ENCODE peak calls at places on chromosomes 5 and 9, in nine cellular contexts. One of them, this sample, is unnamed.

GRCh38 chr9:137550958-137551655 is 572 bp upstream of the MRPL41 start:
- DNase-seq in ovary: no peak
- DNase-seq in tibial nerve: no peak
- DNase-seq in GM12878: no peak
- DNase-seq in sigmoid colon: no peak
- DNase-seq in esophagus muscularis mucosa: peak
- DNase-seq in A549: peak
- DNase-seq in transverse colon: no peak
- DNase-seq in H1: peak
- DNase-seq in this sample: no peak

GRCh38 chr5:174724484-174725260 is at the start of gene MSX2:
- DNase-seq in ovary: peak
- DNase-seq in tibial nerve: peak
- DNase-seq in GM12878: no peak
- DNase-seq in sigmoid colon: peak
- DNase-seq in esophagus muscularis mucosa: peak
- DNase-seq in A549: peak
- DNase-seq in transverse colon: peak
- DNase-seq in H1: no peak
- DNase-seq in this sample: peak

GRCh38 chr5:155299342-155300006 is 285.9 kb downstream of the KIF4B start:
- DNase-seq in ovary: no peak
- DNase-seq in tibial nerve: no peak
- DNase-seq in GM12878: no peak
- DNase-seq in sigmoid colon: no peak
- DNase-seq in esophagus muscularis mucosa: no peak
- DNase-seq in A549: no peak
- DNase-seq in transverse colon: no peak
- DNase-seq in H1: no peak
- DNase-seq in this sample: no peak

GRCh38 chr9:127977877-127978647 is 2.7 kb downstream of the EEIG1 start:
- DNase-seq in ovary: peak
- DNase-seq in tibial nerve: peak
- DNase-seq in GM12878: no peak
- DNase-seq in sigmoid colon: peak
- DNase-seq in esophagus muscularis mucosa: peak
- DNase-seq in A549: peak
- DNase-seq in transverse colon: peak
- DNase-seq in H1: no peak
- DNase-seq in this sample: peak

GRCh38 chr5:127739807-127740384 is 36.7 kb downstream of the CCDC192 start:
- DNase-seq in ovary: no peak
- DNase-seq in tibial nerve: no peak
- DNase-seq in GM12878: no peak
- DNase-seq in sigmoid colon: no peak
- DNase-seq in esophagus muscularis mucosa: no peak
- DNase-seq in A549: no peak
- DNase-seq in transverse colon: no peak
- DNase-seq in H1: no peak
- DNase-seq in this sample: no peak

GRCh38 chr9:127776195-127776918 is 2.1 kb downstream of the SH2D3C start:
- DNase-seq in ovary: no peak
- DNase-seq in tibial nerve: no peak
- DNase-seq in GM12878: no peak
- DNase-seq in sigmoid colon: no peak
- DNase-seq in esophagus muscularis mucosa: no peak
- DNase-seq in A549: no peak
- DNase-seq in transverse colon: peak
- DNase-seq in H1: no peak
- DNase-seq in this sample: no peak

GRCh38 chr9:87342743-87343142 is 154.9 kb upstream of the DAPK1 start:
- DNase-seq in ovary: peak
- DNase-seq in tibial nerve: peak
- DNase-seq in GM12878: no peak
- DNase-seq in sigmoid colon: no peak
- DNase-seq in esophagus muscularis mucosa: peak
- DNase-seq in A549: no peak
- DNase-seq in transverse colon: no peak
- DNase-seq in H1: no peak
- DNase-seq in this sample: no peak

GRCh38 chr5:150144211-150144801 is 11.3 kb downstream of the PDGFRB start:
- DNase-seq in ovary: peak
- DNase-seq in tibial nerve: no peak
- DNase-seq in GM12878: no peak
- DNase-seq in sigmoid colon: peak
- DNase-seq in esophagus muscularis mucosa: no peak
- DNase-seq in A549: no peak
- DNase-seq in transverse colon: no peak
- DNase-seq in H1: no peak
- DNase-seq in this sample: no peak

GRCh38 chr5:33231935-33232334 is 208.8 kb upstream of the TARS1 start:
- DNase-seq in ovary: no peak
- DNase-seq in tibial nerve: no peak
- DNase-seq in GM12878: no peak
- DNase-seq in sigmoid colon: no peak
- DNase-seq in esophagus muscularis mucosa: no peak
- DNase-seq in A549: no peak
- DNase-seq in transverse colon: no peak
- DNase-seq in H1: no peak
- DNase-seq in this sample: no peak

GRCh38 chr5:97094579-97095317 is 47.7 kb downstream of the LIX1 start:
- DNase-seq in ovary: no peak
- DNase-seq in tibial nerve: no peak
- DNase-seq in GM12878: peak
- DNase-seq in sigmoid colon: no peak
- DNase-seq in esophagus muscularis mucosa: peak
- DNase-seq in A549: no peak
- DNase-seq in transverse colon: no peak
- DNase-seq in H1: no peak
- DNase-seq in this sample: no peak

GRCh38 chr5:167964529-167964928 is 326.9 kb upstream of the WWC1 start:
- DNase-seq in ovary: no peak
- DNase-seq in tibial nerve: no peak
- DNase-seq in GM12878: no peak
- DNase-seq in sigmoid colon: no peak
- DNase-seq in esophagus muscularis mucosa: no peak
- DNase-seq in A549: no peak
- DNase-seq in transverse colon: no peak
- DNase-seq in H1: no peak
- DNase-seq in this sample: no peak

GRCh38 chr5:38297830-38298608 is 39.7 kb downstream of the EGFLAM start:
- DNase-seq in ovary: peak
- DNase-seq in tibial nerve: no peak
- DNase-seq in GM12878: no peak
- DNase-seq in sigmoid colon: no peak
- DNase-seq in esophagus muscularis mucosa: peak
- DNase-seq in A549: no peak
- DNase-seq in transverse colon: no peak
- DNase-seq in H1: no peak
- DNase-seq in this sample: no peak

GRCh38 chr5:132772291-132773070 is 4.6 kb downstream of the SEPTIN8 start:
- DNase-seq in ovary: no peak
- DNase-seq in tibial nerve: no peak
- DNase-seq in GM12878: no peak
- DNase-seq in sigmoid colon: peak
- DNase-seq in esophagus muscularis mucosa: no peak
- DNase-seq in A549: no peak
- DNase-seq in transverse colon: no peak
- DNase-seq in H1: no peak
- DNase-seq in this sample: no peak

GRCh38 chr9:38352716-38353334 is 39.7 kb upstream of the ALDH1B1 start:
- DNase-seq in ovary: no peak
- DNase-seq in tibial nerve: no peak
- DNase-seq in GM12878: no peak
- DNase-seq in sigmoid colon: peak
- DNase-seq in esophagus muscularis mucosa: no peak
- DNase-seq in A549: no peak
- DNase-seq in transverse colon: no peak
- DNase-seq in H1: no peak
- DNase-seq in this sample: no peak

GRCh38 chr9:134563397-134563796 is 78.2 kb upstream of the COL5A1 start:
- DNase-seq in ovary: no peak
- DNase-seq in tibial nerve: no peak
- DNase-seq in GM12878: no peak
- DNase-seq in sigmoid colon: peak
- DNase-seq in esophagus muscularis mucosa: peak
- DNase-seq in A549: no peak
- DNase-seq in transverse colon: no peak
- DNase-seq in H1: no peak
- DNase-seq in this sample: no peak

GRCh38 chr5:14366763-14367162 is 214.8 kb upstream of the OTULINL start:
- DNase-seq in ovary: no peak
- DNase-seq in tibial nerve: no peak
- DNase-seq in GM12878: no peak
- DNase-seq in sigmoid colon: no peak
- DNase-seq in esophagus muscularis mucosa: peak
- DNase-seq in A549: no peak
- DNase-seq in transverse colon: no peak
- DNase-seq in H1: no peak
- DNase-seq in this sample: no peak
- TF ChIP-seq POLR2A in ovary: no peak
- TF ChIP-seq POLR2A in tibial nerve: no peak
- TF ChIP-seq POLR2A in GM12878: no peak
- TF ChIP-seq POLR2A in sigmoid colon: no peak
- TF ChIP-seq POLR2A in esophagus muscularis mucosa: no peak
- TF ChIP-seq POLR2A in A549: no peak
- TF ChIP-seq POLR2A in transverse colon: no peak
- TF ChIP-seq POLR2A in H1: no peak
- TF ChIP-seq POLR2A in this sample: no peak

GRCh38 chr5:73193592-73193991 is 20.6 kb downstream of the TMEM174 start:
- DNase-seq in ovary: no peak
- DNase-seq in tibial nerve: no peak
- DNase-seq in GM12878: no peak
- DNase-seq in sigmoid colon: no peak
- DNase-seq in esophagus muscularis mucosa: peak
- DNase-seq in A549: no peak
- DNase-seq in transverse colon: no peak
- DNase-seq in H1: no peak
- DNase-seq in this sample: no peak

GRCh38 chr5:73188764-73189521 is 15.9 kb downstream of the TMEM174 start:
- DNase-seq in ovary: no peak
- DNase-seq in tibial nerve: no peak
- DNase-seq in GM12878: no peak
- DNase-seq in sigmoid colon: no peak
- DNase-seq in esophagus muscularis mucosa: no peak
- DNase-seq in A549: peak
- DNase-seq in transverse colon: no peak
- DNase-seq in H1: no peak
- DNase-seq in this sample: no peak

GRCh38 chr5:73186976-73187375 is 14.0 kb downstream of the TMEM174 start:
- DNase-seq in ovary: no peak
- DNase-seq in tibial nerve: no peak
- DNase-seq in GM12878: no peak
- DNase-seq in sigmoid colon: no peak
- DNase-seq in esophagus muscularis mucosa: no peak
- DNase-seq in A549: no peak
- DNase-seq in transverse colon: no peak
- DNase-seq in H1: no peak
- DNase-seq in this sample: no peak

GRCh38 chr5:73192375-73192774 is 19.4 kb downstream of the TMEM174 start:
- DNase-seq in ovary: no peak
- DNase-seq in tibial nerve: no peak
- DNase-seq in GM12878: no peak
- DNase-seq in sigmoid colon: no peak
- DNase-seq in esophagus muscularis mucosa: no peak
- DNase-seq in A549: no peak
- DNase-seq in transverse colon: no peak
- DNase-seq in H1: no peak
- DNase-seq in this sample: no peak

GRCh38 chr5:73189816-73190451 is 16.9 kb downstream of the TMEM174 start:
- DNase-seq in ovary: no peak
- DNase-seq in tibial nerve: no peak
- DNase-seq in GM12878: no peak
- DNase-seq in sigmoid colon: no peak
- DNase-seq in esophagus muscularis mucosa: no peak
- DNase-seq in A549: no peak
- DNase-seq in transverse colon: peak
- DNase-seq in H1: no peak
- DNase-seq in this sample: no peak
- TF ChIP-seq EP300 in ovary: no peak
- TF ChIP-seq EP300 in tibial nerve: no peak
- TF ChIP-seq EP300 in GM12878: no peak
- TF ChIP-seq EP300 in sigmoid colon: no peak
- TF ChIP-seq EP300 in esophagus muscularis mucosa: no peak
- TF ChIP-seq EP300 in A549: no peak
- TF ChIP-seq EP300 in transverse colon: no peak
- TF ChIP-seq EP300 in H1: no peak
- TF ChIP-seq EP300 in this sample: no peak

DNA sequence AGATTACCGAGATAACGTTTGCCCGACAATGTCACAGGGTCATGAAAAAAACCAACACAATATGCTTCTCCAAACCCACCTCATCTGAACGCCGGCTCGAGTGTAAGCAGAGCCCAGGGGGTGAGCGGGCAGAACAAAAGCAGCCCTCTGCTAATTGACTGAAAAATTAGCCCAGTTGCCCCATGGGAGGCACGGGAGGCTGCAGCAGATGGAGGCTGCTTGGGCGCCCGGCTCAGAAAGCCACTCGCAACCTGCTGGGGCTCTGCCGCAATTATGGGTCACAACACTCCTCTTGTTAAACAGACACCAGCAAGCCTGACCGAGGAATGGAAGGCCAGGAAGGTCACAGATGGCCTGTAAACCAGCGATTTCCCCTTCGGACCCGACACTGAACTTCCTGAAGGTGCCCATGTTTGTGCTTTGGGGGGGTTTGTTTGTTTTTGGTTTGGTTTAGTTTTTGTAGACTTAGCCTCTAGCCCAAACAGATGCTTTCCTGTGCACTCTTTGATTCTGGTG is 104.6 kb upstream of the IRX1 start:
- DNase-seq in ovary: no peak
- DNase-seq in tibial nerve: no peak
- DNase-seq in GM12878: no peak
- DNase-seq in sigmoid colon: no peak
- DNase-seq in esophagus muscularis mucosa: no peak
- DNase-seq in A549: no peak
- DNase-seq in transverse colon: no peak
- DNase-seq in H1: no peak
- DNase-seq in this sample: no peak
- TF ChIP-seq POLR2A in ovary: no peak
- TF ChIP-seq POLR2A in tibial nerve: no peak
- TF ChIP-seq POLR2A in GM12878: no peak
- TF ChIP-seq POLR2A in sigmoid colon: no peak
- TF ChIP-seq POLR2A in esophagus muscularis mucosa: no peak
- TF ChIP-seq POLR2A in A549: no peak
- TF ChIP-seq POLR2A in transverse colon: no peak
- TF ChIP-seq POLR2A in H1: no peak
- TF ChIP-seq POLR2A in this sample: no peak

GRCh38 chr9:133460405-133461175 is 812 bp downstream of the CACFD1 start:
- DNase-seq in ovary: peak
- DNase-seq in tibial nerve: peak
- DNase-seq in GM12878: no peak
- DNase-seq in sigmoid colon: peak
- DNase-seq in esophagus muscularis mucosa: no peak
- DNase-seq in A549: peak
- DNase-seq in transverse colon: peak
- DNase-seq in H1: no peak
- DNase-seq in this sample: peak
- TF ChIP-seq EP300 in ovary: no peak
- TF ChIP-seq EP300 in tibial nerve: no peak
- TF ChIP-seq EP300 in GM12878: no peak
- TF ChIP-seq EP300 in sigmoid colon: no peak
- TF ChIP-seq EP300 in esophagus muscularis mucosa: no peak
- TF ChIP-seq EP300 in A549: no peak
- TF ChIP-seq EP300 in transverse colon: no peak
- TF ChIP-seq EP300 in H1: no peak
- TF ChIP-seq EP300 in this sample: no peak

GRCh38 chr9:104747565-104748358 is at the start of gene NIPSNAP3A:
- DNase-seq in ovary: peak
- DNase-seq in tibial nerve: peak
- DNase-seq in GM12878: peak
- DNase-seq in sigmoid colon: peak
- DNase-seq in esophagus muscularis mucosa: peak
- DNase-seq in A549: peak
- DNase-seq in transverse colon: peak
- DNase-seq in H1: no peak
- DNase-seq in this sample: peak
- TF ChIP-seq POLR2A in ovary: peak
- TF ChIP-seq POLR2A in tibial nerve: no peak
- TF ChIP-seq POLR2A in GM12878: peak
- TF ChIP-seq POLR2A in sigmoid colon: peak
- TF ChIP-seq POLR2A in esophagus muscularis mucosa: no peak
- TF ChIP-seq POLR2A in A549: peak
- TF ChIP-seq POLR2A in transverse colon: peak
- TF ChIP-seq POLR2A in H1: peak
- TF ChIP-seq POLR2A in this sample: no peak